ENCODE peak calls at places on chromosomes 12 and 14, in four cellular contexts. H is uterus, E is Peyer's patch, Q is right lobe of liver. X is an unnamed sample.
A peak's percentile ranks its signal among the peaks of the same experiment; 100 is the strongest.

GRCh38 chr12:10184261-10184843 is 5.5 kb downstream of the TMEM52B start:
- DNase-seq in E (no peak), Q (no peak), H (no peak), X (no peak)

GRCh38 chr12:18998343-18999270 is 130.9 kb upstream of the PLEKHA5 start:
- DNase-seq in H (no peak), Q (no peak), E (no peak), X (no peak)

GRCh38 chr12:31629756-31630732 is 29.4 kb upstream of the ETFBKMT start:
- DNase-seq in E (no peak), Q (no peak), H (peak; percentile 38), X (no peak)

GRCh38 chr12:94798107-94798506 is 147.8 kb upstream of the TMCC3 start:
- DNase-seq in Q (no peak), H (no peak), E (no peak), X (no peak)

GRCh38 chr12:89073027-89073398 is 279.3 kb downstream of the DUSP6 start:
- DNase-seq in H (no peak), E (no peak), Q (peak; percentile 45), X (no peak)

GRCh38 chr12:30847259-30847658 is 79.3 kb upstream of the TSPAN11 start:
- DNase-seq in E (no peak), H (no peak), Q (no peak), X (no peak)

GRCh38 chr12:91722072-91722471 is 423.6 kb downstream of the BTG1 start:
- DNase-seq in H (no peak), Q (no peak), E (no peak), X (no peak)

GRCh38 chr14:78022059-78022458 is 148.1 kb upstream of the NRXN3 start:
- DNase-seq in Q (peak; percentile 45), H (no peak), E (no peak), X (peak; percentile 80)

DNA sequence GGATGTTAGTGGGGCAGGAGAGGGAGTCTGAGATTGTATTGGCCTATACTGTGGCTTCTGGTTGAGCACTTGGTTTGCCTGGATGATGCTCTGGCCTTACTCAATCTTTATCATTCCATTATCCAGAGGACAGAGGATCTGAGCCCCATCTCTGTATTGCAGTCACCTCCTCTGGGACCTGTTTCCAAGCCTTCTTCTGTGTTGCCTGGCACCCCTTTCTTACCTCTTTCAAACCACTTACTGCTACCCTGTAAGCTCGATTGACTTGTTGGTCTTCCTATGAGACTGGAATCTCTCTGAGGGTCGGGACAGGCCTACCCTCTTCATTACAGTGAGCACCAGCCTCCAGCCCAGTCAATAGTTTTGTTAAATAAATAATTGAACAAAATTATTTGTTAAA is 3.0 kb upstream of the FOS start:
- DNase-seq in H (no peak), Q (no peak), E (no peak), X (no peak)
- H3K4me1 ChIP-seq in H (peaks cover 5% of the 10 kb centered on the region), Q (no peaks in the 10 kb centered on the region), E (peaks cover 20% of the 10 kb centered on the region), X (peaks cover 38% of the 10 kb centered on the region)

GRCh38 chr12:53235164-53235563 is 3.2 kb upstream of the RARG start:
- DNase-seq in E (no peak), Q (no peak), H (no peak), X (no peak)

GRCh38 chr12:53233671-53234091 is 1.7 kb upstream of the RARG start:
- DNase-seq in E (no peak), H (no peak), Q (no peak), X (no peak)

GRCh38 chr12:53232641-53233538 is 881 bp upstream of the RARG start:
- DNase-seq in Q (no peak), H (no peak), E (no peak), X (peak; percentile 75)

GRCh38 chr12:53235742-53236442 is 3.9 kb upstream of the RARG start:
- DNase-seq in H (no peak), Q (no peak), E (no peak), X (no peak)

GRCh38 chr12:53234236-53234635 is 2.2 kb upstream of the RARG start:
- DNase-seq in H (no peak), Q (no peak), E (no peak), X (no peak)
- H3K4me1 ChIP-seq in H (peaks cover 14% of the 10 kb centered on the region), Q (no peaks in the 10 kb centered on the region), E (no peaks in the 10 kb centered on the region), X (peaks cover 23% of the 10 kb centered on the region)

GRCh38 chr12:111430418-111431353 is 25.0 kb downstream of the SH2B3 start:
- DNase-seq in E (peak; percentile 64), H (no peak), Q (peak; percentile 68), X (no peak)
- H3K4me1 ChIP-seq in E (peaks cover 52% of the 10 kb centered on the region), H (peaks cover 36% of the 10 kb centered on the region), Q (peaks cover 17% of the 10 kb centered on the region), X (peaks cover 77% of the 10 kb centered on the region)

GRCh38 chr14:61397607-61398006 is 76.2 kb downstream of the PRKCH start:
- DNase-seq in Q (no peak), H (no peak), E (no peak), X (no peak)

GRCh38 chr14:61399365-61399764 is 78.0 kb downstream of the PRKCH start:
- DNase-seq in H (no peak), E (no peak), Q (no peak), X (no peak)

GRCh38 chr14:61396279-61396678 is 74.9 kb downstream of the PRKCH start:
- DNase-seq in E (no peak), H (no peak), Q (no peak), X (no peak)

GRCh38 chr14:61396694-61397093 is 75.3 kb downstream of the PRKCH start:
- DNase-seq in E (no peak), H (no peak), Q (no peak), X (no peak)

GRCh38 chr14:61398221-61398620 is 76.8 kb downstream of the PRKCH start:
- DNase-seq in H (no peak), Q (no peak), E (no peak), X (no peak)
- H3K4me1 ChIP-seq in H (no peaks in the 10 kb centered on the region), Q (no peaks in the 10 kb centered on the region), E (no peaks in the 10 kb centered on the region), X (peaks cover 10% of the 10 kb centered on the region)

GRCh38 chr12:53496752-53497032 is 2.6 kb downstream of the MAP3K12 start:
- DNase-seq in H (no peak), Q (no peak), E (no peak), X (no peak)

GRCh38 chr12:53493610-53494391 is 5.5 kb downstream of the MAP3K12 start:
- DNase-seq in E (no peak), H (no peak), Q (no peak), X (peak; percentile 38)

GRCh38 chr12:53497461-53497860 is 1.8 kb downstream of the MAP3K12 start:
- DNase-seq in E (no peak), Q (no peak), H (no peak), X (peak; percentile 59)

GRCh38 chr12:53498235-53498630 is 1.0 kb downstream of the MAP3K12 start:
- DNase-seq in Q (no peak), H (no peak), E (no peak), X (no peak)

DNA sequence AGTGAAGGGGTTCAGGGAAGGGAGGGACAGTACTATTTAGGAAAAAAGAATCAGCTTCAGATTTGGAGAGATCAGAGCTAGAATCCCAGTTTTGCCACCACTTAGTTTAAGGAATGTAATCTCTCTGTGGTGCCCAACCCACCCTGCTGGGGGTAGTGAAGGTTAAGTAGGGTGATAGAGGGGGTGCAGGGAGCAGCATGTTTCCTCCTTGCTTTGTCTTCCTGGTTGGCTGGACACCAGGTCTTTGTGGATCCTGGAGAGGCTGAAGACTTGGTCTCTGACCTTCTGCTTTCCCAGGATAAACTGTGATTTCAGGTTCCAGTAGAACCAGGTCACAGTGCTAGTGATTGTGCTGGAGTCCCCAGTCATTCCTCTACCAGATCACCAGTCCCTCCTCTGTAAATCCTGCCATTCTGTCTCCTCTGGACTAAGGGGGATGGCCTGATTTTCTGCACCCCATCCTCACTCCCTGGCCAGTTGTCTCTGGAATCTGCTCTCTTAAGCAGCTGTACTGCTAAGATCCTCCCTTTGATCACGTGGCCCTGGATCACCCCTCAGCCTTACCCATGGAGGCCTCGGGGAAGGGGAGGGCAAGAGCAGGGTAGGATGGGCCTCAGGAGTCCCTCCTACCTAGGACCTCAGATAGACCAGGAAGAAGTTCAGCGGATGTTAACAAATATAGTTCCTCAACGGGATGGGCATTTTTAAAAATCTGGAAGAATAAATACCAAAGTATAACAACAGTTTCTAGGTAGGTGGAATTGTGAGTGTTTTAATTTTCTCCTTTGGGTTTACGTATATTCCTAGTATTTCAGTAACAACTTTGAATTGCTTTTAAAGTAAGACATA is 3.1 kb downstream of the MAP3K12 start:
- DNase-seq in H (peak; percentile 75), Q (no peak), E (no peak), X (peak; percentile 64)
- H3K4me1 ChIP-seq in H (peaks cover 5% of the 10 kb centered on the region), Q (no peaks in the 10 kb centered on the region), E (peaks cover 12% of the 10 kb centered on the region), X (peaks cover 49% of the 10 kb centered on the region)

DNA sequence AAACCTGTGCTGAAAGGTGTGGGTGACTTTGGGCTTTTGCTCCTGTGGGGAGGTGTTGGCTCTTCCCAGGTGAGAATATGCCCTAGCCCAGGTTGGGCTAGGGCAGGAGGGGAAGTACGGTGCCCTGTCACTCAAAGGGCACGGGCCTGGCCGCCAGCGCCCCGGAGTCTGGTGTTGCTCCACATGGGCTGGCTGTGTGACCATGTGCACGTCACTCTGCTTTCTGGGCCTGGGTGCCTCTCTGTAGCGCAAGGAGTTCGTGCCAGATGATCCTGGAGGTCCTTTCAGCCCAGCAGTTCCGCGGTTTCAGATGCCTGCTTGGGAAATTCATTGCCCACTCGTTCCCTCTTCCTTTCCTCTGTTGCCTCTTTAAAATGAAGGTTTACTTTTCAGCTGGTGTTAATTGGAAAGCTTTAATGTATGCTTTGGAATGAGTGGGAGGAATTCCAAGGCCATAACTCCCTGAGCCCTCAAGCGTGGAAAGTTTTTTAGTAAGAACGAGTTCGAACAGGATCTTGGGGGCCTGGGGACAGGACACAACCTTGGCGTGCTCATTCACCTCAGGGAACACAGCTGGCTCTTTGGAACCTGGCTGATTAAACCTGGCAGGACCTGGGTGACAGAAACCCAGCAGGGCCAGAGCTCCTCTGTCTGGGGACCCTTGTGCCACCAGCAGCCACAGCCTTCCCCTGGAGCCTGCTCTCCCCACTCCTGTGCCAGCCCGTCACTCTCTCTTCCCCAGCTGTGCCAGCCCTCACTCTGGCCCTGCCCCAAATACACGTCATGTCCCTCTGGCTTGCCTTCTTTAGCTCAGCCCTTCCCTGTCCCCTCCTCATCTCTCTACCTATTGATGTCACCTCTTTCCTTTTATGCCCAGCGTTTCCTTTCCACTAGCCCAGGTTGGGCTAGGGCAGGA is 42.8 kb downstream of the TSPAN9 start:
- DNase-seq in H (no peak), E (no peak), Q (peak; percentile 81), X (peak; percentile 81)
- H3K4me1 ChIP-seq in H (peaks cover 21% of the 10 kb centered on the region), E (no peaks in the 10 kb centered on the region), Q (no peaks in the 10 kb centered on the region), X (peaks cover 49% of the 10 kb centered on the region)

GRCh38 chr12:124021025-124021406 is 48.0 kb downstream of the ZNF664 start:
- DNase-seq in Q (no peak), H (no peak), E (no peak), X (no peak)
- H3K4me1 ChIP-seq in Q (no peaks in the 10 kb centered on the region), H (no peaks in the 10 kb centered on the region), E (no peaks in the 10 kb centered on the region), X (peaks cover 4% of the 10 kb centered on the region)

GRCh38 chr12:124390442-124391116 is 95.7 kb downstream of the RFLNA start:
- DNase-seq in E (peak; percentile 48), H (no peak), Q (peak; percentile 68), X (peak; percentile 86)
- H3K4me1 ChIP-seq in E (peaks cover 31% of the 10 kb centered on the region), H (peaks cover 59% of the 10 kb centered on the region), Q (peaks cover 13% of the 10 kb centered on the region), X (peaks cover 79% of the 10 kb centered on the region)

DNA sequence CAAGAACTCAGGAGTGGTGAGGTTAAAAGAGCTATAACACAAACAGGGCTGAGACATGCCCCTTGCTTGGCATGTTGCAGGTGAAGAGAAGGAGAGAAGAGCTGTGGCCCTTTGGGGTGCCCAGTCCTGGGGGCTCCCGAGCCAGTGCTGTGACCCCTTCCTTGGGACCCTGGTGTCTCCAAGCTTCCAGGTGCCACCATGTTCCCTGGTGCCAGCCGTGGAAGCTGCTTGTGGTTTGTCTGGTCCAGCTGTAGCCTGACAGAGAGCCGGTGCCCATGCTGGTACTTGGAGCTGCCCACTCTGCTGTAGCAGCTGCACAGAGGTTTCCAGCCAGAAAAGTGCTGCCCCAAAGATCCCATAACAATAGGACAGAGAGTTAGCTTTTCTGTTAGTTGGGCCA is 159.2 kb upstream of the SLC38A2 start:
- DNase-seq in E (no peak), H (no peak), Q (no peak), X (no peak)
- H3K4me1 ChIP-seq in E (no peaks in the 10 kb centered on the region), H (no peaks in the 10 kb centered on the region), Q (no peaks in the 10 kb centered on the region), X (no peaks in the 10 kb centered on the region)

X was measured in upper lobe of right lung.